ENCODE peak calls at places on chromosomes 11 and 22, in ten cellular contexts. P is activated T-cell treated with anti-CD3 and anti-CD28 coated beads, Interleukin-2, amount 50 U/mL, for 48 hours; J is effector CD4-positive, alpha-beta T cell; V is B cell; L is stimulated activated CD4-positive, alpha-beta T cell treated with anti-CD3 and anti-CD28 coated beads, Interleukin-1b, Interleukin-23, amount 100 ng/mL, for 1 hour; W is endothelial cell; Q is iPS DF 6.9; U is activated naive CD8-positive, alpha-beta T cell treated with anti-CD3 and anti-CD28 coated beads, Interleukin-2, amount 50 U/mL, for 24 hours; Z is GM12865; N is nephron progenitor cell. Y is an unnamed sample.

GRCh38 chr11:111731839-111732238 is 34.4 kb downstream of the PPP2R1B start:
- DNase-seq in N (no peak), W (no peak), P (no peak), U (no peak), J (no peak), V (no peak), Z (no peak), L (no peak), Q (no peak), Y (no peak)

GRCh38 chr11:67240575-67241389 is 25.5 kb upstream of the GRK2 start:
- DNase-seq in L (peak; percentile 53), J (peak; percentile 82), V (peak; percentile 85), U (peak; percentile 84), Z (peak; percentile 92), N (peak; percentile 55), Q (no peak), P (peak; percentile 86), W (peak; percentile 62), Y (peak; percentile 67)

GRCh38 chr22:21009638-21010425 is 5.1 kb upstream of the P2RX6 start:
- DNase-seq in L (no peak), J (no peak), Q (peak; percentile 39), W (peak; percentile 70), Z (peak; percentile 59), V (no peak), N (peak; percentile 75), P (no peak), U (no peak), Y (no peak)

GRCh38 chr11:99634581-99634980 is 613.8 kb downstream of the CNTN5 start:
- DNase-seq in W (no peak), P (no peak), Q (no peak), U (no peak), N (no peak), L (no peak), J (no peak), Z (no peak), V (no peak), Y (no peak)

GRCh38 chr11:64900263-64900678 is 16.7 kb downstream of the ATG2A start:
- DNase-seq in J (peak; percentile 74), Q (no peak), W (no peak), V (no peak), U (peak; percentile 47), L (peak; percentile 46), N (no peak), Z (peak; percentile 74), P (peak; percentile 68), Y (peak; percentile 64)

GRCh38 chr22:42361523-42361922 is 70.7 kb downstream of the NFAM1 start:
- DNase-seq in W (no peak), P (no peak), J (no peak), Z (no peak), Q (no peak), N (no peak), V (no peak), U (no peak), L (no peak), Y (no peak)

GRCh38 chr11:74466916-74467885 is at the start of gene KCNE3:
- DNase-seq in J (no peak), P (no peak), V (no peak), Q (no peak), U (no peak), N (peak; percentile 54), Z (no peak), W (peak; percentile 50), L (no peak), Y (no peak)

GRCh38 chr11:34825670-34826383 is 90.4 kb downstream of the APIP start:
- DNase-seq in L (no peak), P (no peak), N (no peak), V (no peak), J (no peak), W (no peak), Q (no peak), U (no peak), Z (no peak), Y (no peak)

GRCh38 chr11:23399995-23400394 is 539.7 kb upstream of the CCDC179 start:
- DNase-seq in Z (no peak), P (no peak), V (no peak), Q (no peak), J (no peak), W (no peak), N (no peak), U (no peak), L (no peak), Y (no peak)

GRCh38 chr11:110097459-110098012 is 4.3 kb downstream of the ZC3H12C start:
- DNase-seq in J (no peak), N (no peak), Q (no peak), V (no peak), P (no peak), W (no peak), L (no peak), Z (no peak), U (no peak), Y (no peak)

GRCh38 chr11:19962795-19963163 is 197.5 kb downstream of the DBX1 start:
- DNase-seq in N (no peak), W (no peak), U (no peak), J (no peak), L (no peak), V (no peak), Q (no peak), Z (no peak), P (no peak), Y (peak; percentile 6)

GRCh38 chr11:66685276-66686099 is 7.8 kb upstream of the RBM4B start:
- DNase-seq in J (no peak), V (no peak), N (no peak), L (no peak), P (no peak), Q (no peak), Z (no peak), W (no peak), U (no peak), Y (no peak)

GRCh38 chr11:95512682-95513081 is 276.9 kb downstream of the FAM76B start:
- DNase-seq in Q (no peak), P (no peak), V (no peak), Z (no peak), W (peak; percentile 7), J (no peak), L (no peak), N (no peak), U (no peak), Y (peak; percentile 32)

GRCh38 chr22:44496844-44497217 is 1.2 kb downstream of the RTL6 start:
- DNase-seq in J (no peak), V (peak; percentile 26), L (no peak), W (no peak), U (no peak), Z (no peak), Q (no peak), N (no peak), P (no peak), Y (no peak)

GRCh38 chr11:107659310-107659709 is 52.5 kb downstream of the SLN start:
- DNase-seq in Z (no peak), J (no peak), U (no peak), L (no peak), V (no peak), P (no peak), N (no peak), Q (no peak), W (no peak), Y (no peak)

Y was measured in Caki2.